ENCODE peak calls at places on chromosome 11, in four cellular contexts. B, G, H and U are unnamed samples.

GRCh38 chr11:6606471-6607189 is 3.1 kb downstream of the ILK start:
- DNase-seq in G (peak), B (peak), H (peak), U (peak)

GRCh38 chr11:3201677-3202181 is 16.9 kb downstream of the MRGPRG start:
- DNase-seq in H (no peak), B (no peak), G (peak), U (no peak)

GRCh38 chr11:123405123-123405592 is 24.9 kb upstream of the GRAMD1B start:
- DNase-seq in B (no peak), G (no peak), H (no peak), U (no peak)

GRCh38 chr11:2521681-2522630 is 77.1 kb downstream of the KCNQ1 start:
- DNase-seq in G (peak), B (no peak), H (no peak), U (no peak)

GRCh38 chr11:40924915-40925314 is 534.5 kb downstream of the LRRC4C start:
- DNase-seq in G (no peak), B (no peak), H (no peak), U (no peak)

GRCh38 chr11:66126808-66127555 is 56.9 kb downstream of the PACS1 start:
- DNase-seq in B (peak), H (no peak), G (peak), U (peak)

GRCh38 chr11:299951-300735 is 817 bp upstream of the IFITM5 start:
- DNase-seq in H (no peak), G (peak), B (no peak), U (peak)

GRCh38 chr11:100890779-100891178 is 203.7 kb downstream of the ARHGAP42 start:
- DNase-seq in B (no peak), G (no peak), H (no peak), U (peak)

GRCh38 chr11:128695539-128696221 is 1.8 kb downstream of the FLI1 start:
- DNase-seq in B (peak), G (no peak), H (no peak), U (no peak)

GRCh38 chr11:6497069-6497839 is at the start of gene DNHD1:
- DNase-seq in G (peak), B (no peak), H (peak), U (no peak)

GRCh38 chr11:121246021-121246768 is 46.4 kb upstream of the SC5D start:
- DNase-seq in B (no peak), G (peak), H (no peak), U (no peak)

GRCh38 chr11:22491826-22492225 is 133.8 kb downstream of the FANCF start:
- DNase-seq in G (peak), B (no peak), H (no peak), U (peak)

GRCh38 chr11:75797796-75798195 is 17.2 kb upstream of the UVRAG start:
- DNase-seq in G (no peak), H (no peak), B (no peak), U (peak)

GRCh38 chr11:6637871-6638270 is 17.7 kb downstream of the DCHS1 start:
- DNase-seq in G (no peak), B (no peak), H (no peak), U (peak)

GRCh38 chr11:73338279-73338678 is 30.2 kb downstream of the ARHGEF17 start:
- DNase-seq in G (no peak), B (no peak), H (no peak), U (no peak)

GRCh38 chr11:19077965-19078364 is 17.4 kb upstream of the MRGPRX2 start:
- DNase-seq in G (no peak), B (no peak), H (no peak), U (no peak)

GRCh38 chr11:91136631-91137030 is 913.8 kb upstream of the CHORDC1 start:
- DNase-seq in G (no peak), B (no peak), H (no peak), U (peak)

GRCh38 chr11:66687831-66688281 is 10.2 kb upstream of the RBM4B start:
- DNase-seq in H (no peak), B (no peak), G (no peak), U (no peak)

GRCh38 chr11:17827006-17827405 is 92.4 kb downstream of the KCNC1 start:
- DNase-seq in H (no peak), B (no peak), G (no peak), U (no peak)

GRCh38 chr11:123351375-123351774 is 78.7 kb upstream of the GRAMD1B start:
- DNase-seq in G (peak), B (no peak), H (peak), U (no peak)

GRCh38 chr11:12539570-12539969 is 134.7 kb upstream of the TEAD1 start:
- DNase-seq in B (peak), H (no peak), G (no peak), U (peak)

GRCh38 chr11:110432713-110433392 is 3.1 kb downstream of the FDX1 start:
- DNase-seq in G (no peak), H (no peak), B (peak), U (peak)

GRCh38 chr11:89736566-89736965 is 26.5 kb downstream of the TRIM77 start:
- DNase-seq in H (no peak), B (no peak), G (no peak), U (no peak)

GRCh38 chr11:4134844-4135243 is 40.2 kb downstream of the RRM1 start:
- DNase-seq in G (no peak), B (no peak), H (no peak), U (peak)

GRCh38 chr11:113082501-113082900 is 121.3 kb downstream of the NCAM1 start:
- DNase-seq in H (no peak), G (no peak), B (no peak), U (no peak)

GRCh38 chr11:58024601-58025091 is 965 bp downstream of the OR9Q1 start:
- DNase-seq in H (no peak), B (no peak), G (no peak), U (peak)

GRCh38 chr11:74641289-74641688 is 48.9 kb downstream of the POLD3 start:
- DNase-seq in G (no peak), H (no peak), B (no peak), U (no peak)

GRCh38 chr11:122209619-122210377 is 93.8 kb upstream of the BLID start:
- DNase-seq in H (no peak), B (no peak), G (no peak), U (peak)

GRCh38 chr11:59429924-59430516 is 3.8 kb upstream of the OR5A2 start:
- DNase-seq in H (peak), B (peak), G (no peak), U (peak)

DNA sequence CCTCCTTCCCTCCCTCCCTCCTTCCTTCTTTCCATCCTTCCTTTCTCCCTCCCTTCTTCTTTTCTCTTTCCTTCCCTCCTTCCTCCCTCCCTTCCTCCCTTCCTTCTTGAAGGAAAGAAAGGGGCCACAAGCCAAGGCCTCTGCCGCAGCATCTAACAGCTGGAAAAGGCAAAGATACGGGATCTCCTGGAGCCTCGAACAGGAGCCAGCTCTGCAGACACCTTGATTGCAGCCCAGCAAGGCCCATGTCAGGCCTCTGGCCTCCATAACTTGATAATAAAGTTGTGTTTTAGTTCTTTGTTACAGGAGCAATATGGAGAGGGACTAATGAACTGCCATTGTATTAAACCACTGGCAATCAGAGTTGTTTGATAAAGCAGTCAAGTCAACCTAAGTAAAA is 348.9 kb upstream of the B3GAT1 start:
- DNase-seq in H (no peak), G (no peak), B (no peak), U (no peak)
- H3K14ac ChIP-seq in H (no peak), G (no peak), B (no peak), U (no peak)

DNA sequence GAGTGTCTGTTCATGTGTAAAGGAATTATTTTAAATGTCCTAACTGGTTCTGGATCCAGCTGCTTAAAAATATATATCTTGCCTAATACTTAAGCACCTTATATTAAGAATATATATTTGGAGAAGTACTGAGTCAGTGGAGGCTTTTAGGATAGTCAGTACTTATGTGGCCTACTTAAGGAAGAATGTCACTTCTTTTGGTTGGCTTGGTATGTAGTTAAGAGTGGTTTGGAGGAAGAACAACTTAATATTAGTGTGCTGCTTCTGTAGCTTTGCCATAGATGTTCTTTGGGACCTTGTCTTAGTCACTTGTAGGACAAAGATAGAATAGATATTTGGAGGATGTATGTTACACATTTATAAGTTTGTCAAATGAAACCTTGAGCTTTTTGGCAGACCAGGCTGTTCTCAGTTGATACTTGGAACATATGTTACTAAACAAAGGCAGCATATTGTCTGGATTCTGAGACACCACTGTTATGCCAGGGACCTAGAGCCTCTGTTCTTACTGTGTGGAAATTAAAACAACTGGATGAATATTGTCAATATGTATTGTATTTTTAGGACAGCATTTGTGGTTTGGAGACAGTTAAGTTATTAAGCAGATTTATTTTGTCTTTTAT is 4.9 kb downstream of the HIPK3 start:
- DNase-seq in H (no peak), G (no peak), B (no peak), U (peak)
- H2AFZ ChIP-seq in H (no peak), G (no peak), B (no peak), U (no peak)

GRCh38 chr11:120130176-120130980 is 7.5 kb downstream of the TRIM29 start:
- DNase-seq in B (no peak), H (no peak), G (no peak), U (no peak)
- H3K14ac ChIP-seq in B (no peak), H (no peak), G (no peak), U (no peak)

DNA sequence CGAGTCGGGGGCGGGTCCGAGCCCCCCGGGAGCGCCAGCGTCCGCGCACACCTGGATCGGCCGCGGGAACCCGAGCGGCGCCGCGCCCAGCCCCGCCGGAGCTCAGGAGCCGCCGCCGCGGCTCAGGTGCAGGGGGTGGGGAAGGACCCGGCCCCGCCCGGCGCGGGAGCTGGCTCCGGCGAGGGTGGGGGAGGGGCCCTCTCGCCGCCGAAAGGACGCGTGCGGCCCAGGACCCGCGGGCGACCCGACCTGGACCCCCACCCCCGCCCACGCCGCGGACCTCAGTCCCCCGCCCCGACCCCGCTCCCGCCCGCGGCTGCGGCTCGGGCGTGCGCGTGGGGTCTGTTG is at the start of gene SHANK2:
- DNase-seq in G (peak), B (peak), H (peak), U (no peak)
- H2AFZ ChIP-seq in G (no peak), B (peak), H (no peak), U (peak)

GRCh38 chr11:69818243-69819108 is 740 bp downstream of the FGF3 start:
- DNase-seq in H (peak), B (peak), G (no peak), U (no peak)

GRCh38 chr11:69816671-69817070 is 2.5 kb downstream of the FGF3 start:
- DNase-seq in B (no peak), H (peak), G (no peak), U (no peak)

GRCh38 chr11:69815973-69816372 is 3.2 kb downstream of the FGF3 start:
- DNase-seq in B (no peak), H (no peak), G (no peak), U (no peak)

GRCh38 chr11:69819109-69819490 is at the start of gene FGF3:
- DNase-seq in G (no peak), B (no peak), H (no peak), U (no peak)

DNA sequence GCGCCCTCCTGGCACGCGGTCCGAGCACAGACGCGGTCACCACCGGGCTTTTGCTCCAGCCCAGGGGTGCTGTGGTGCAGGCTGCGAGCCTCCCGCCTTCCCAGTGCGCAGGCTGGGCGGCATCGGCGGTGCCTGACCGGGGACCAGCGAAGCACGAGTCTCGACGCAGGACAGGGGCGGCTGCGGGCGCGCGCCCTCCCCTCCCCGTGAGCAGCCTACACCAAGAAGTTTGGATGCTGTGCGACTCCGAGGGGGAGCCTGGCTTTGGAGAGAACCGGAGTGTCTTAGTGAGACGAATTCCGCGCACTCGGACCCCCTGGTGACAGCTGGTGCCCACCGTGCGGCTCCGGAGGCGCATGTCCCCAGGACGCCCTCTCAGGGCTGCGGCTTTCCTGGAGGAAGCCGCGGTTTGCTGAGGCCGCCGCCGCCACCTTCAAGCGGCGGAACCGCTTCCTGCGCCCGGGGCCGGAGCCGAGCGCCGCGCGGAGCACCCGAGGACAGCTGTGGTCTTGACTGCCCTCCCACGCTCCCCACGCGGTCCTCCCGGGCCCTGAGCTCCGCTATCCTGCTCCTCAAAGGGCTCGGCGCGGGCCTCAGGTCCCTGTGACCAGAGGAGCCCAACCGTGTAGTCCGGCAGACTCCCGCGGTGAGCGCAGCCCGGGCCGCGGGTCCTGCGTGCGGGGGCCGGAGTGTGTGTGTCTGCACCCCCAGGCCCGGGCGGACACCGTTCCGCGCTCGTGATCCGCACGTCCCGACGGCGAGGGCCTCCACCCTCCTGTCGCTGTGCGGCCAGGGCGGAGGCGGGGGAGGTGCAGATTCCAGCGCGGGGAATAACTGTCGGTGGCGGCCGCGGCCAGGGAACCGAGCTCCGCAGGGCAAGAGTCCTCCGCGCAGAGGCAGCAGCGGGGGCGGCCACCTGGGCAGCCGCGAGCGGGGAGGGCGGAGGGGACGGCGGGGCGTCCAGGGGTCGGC is 1.7 kb downstream of the FGF3 start:
- DNase-seq in G (no peak), B (peak), H (peak), U (no peak)
- H3K14ac ChIP-seq in G (no peak), B (no peak), H (no peak), U (no peak)